ENCODE peak calls at places on chromosome 9, in seven cellular contexts. G is NCI-H460, W is NCI-H2081, O is Right ventricle myocardium inferior, H is GM04504, S is coronary artery, F is HS-5. K is an unnamed sample.

GRCh38 chr9:84357235-84357634 is 16.7 kb upstream of the SLC28A3 start:
- DNase-seq in G (no peak), W (no peak), O (no peak), H (no peak), S (no peak), F (no peak), K (no peak)

GRCh38 chr9:122376791-122377190 is 6.0 kb downstream of the PTGS1 start:
- DNase-seq in G (no peak), W (no peak), O (no peak), H (no peak), S (no peak), F (no peak), K (no peak)

GRCh38 chr9:16180546-16180945 is 627.7 kb downstream of the CCDC171 start:
- DNase-seq in G (no peak), W (no peak), O (no peak), H (no peak), S (no peak), F (no peak), K (no peak)

GRCh38 chr9:100296407-100296806 is 56.3 kb downstream of the TEX10 start:
- DNase-seq in G (no peak), W (no peak), O (no peak), H (no peak), S (no peak), F (no peak), K (no peak)

GRCh38 chr9:16262467-16263261 is 607.8 kb downstream of the BNC2 start:
- DNase-seq in G (no peak), W (peak; percentile 18), O (no peak), H (no peak), S (no peak), F (no peak), K (no peak)

GRCh38 chr9:79581388-79581787 is 9.6 kb downstream of the TLE4 start:
- DNase-seq in G (no peak), W (no peak), O (no peak), H (no peak), S (no peak), F (no peak), K (no peak)

GRCh38 chr9:93945400-93946337 is 9.5 kb downstream of the BARX1 start:
- DNase-seq in G (no peak), W (no peak), O (no peak), H (no peak), S (no peak), F (no peak), K (no peak)

GRCh38 chr9:112887377-112887776 is 3.3 kb downstream of the SLC46A2 start:
- DNase-seq in G (no peak), W (no peak), O (no peak), H (no peak), S (peak; percentile 22), F (no peak), K (no peak)

GRCh38 chr9:35847786-35848185 is 18.8 kb downstream of the TMEM8B start:
- DNase-seq in G (no peak), W (no peak), O (no peak), H (no peak), S (no peak), F (no peak), K (no peak)

GRCh38 chr9:136943291-136944093 is 1.0 kb downstream of the FBXW5 start:
- DNase-seq in G (no peak), W (no peak), O (no peak), H (no peak), S (no peak), F (no peak), K (no peak)

GRCh38 chr9:76453785-76454184 is 5.2 kb upstream of the GCNT1 start:
- DNase-seq in G (no peak), W (no peak), O (no peak), H (no peak), S (no peak), F (no peak), K (no peak)

GRCh38 chr9:134899818-134900325 is 17.8 kb downstream of the FCN1 start:
- DNase-seq in G (no peak), W (no peak), O (no peak), H (no peak), S (no peak), F (no peak), K (no peak)

GRCh38 chr9:93670208-93671029 is 94.0 kb downstream of the PHF2 start:
- DNase-seq in G (peak; percentile 16), W (no peak), O (peak; percentile 55), H (no peak), S (peak; percentile 65), F (no peak), K (no peak)

GRCh38 chr9:83061036-83061435 is 1.9 kb downstream of the RASEF start:
- DNase-seq in G (no peak), W (no peak), O (no peak), H (no peak), S (no peak), F (no peak), K (no peak)

GRCh38 chr9:87148391-87149237 is 201.3 kb upstream of the GAS1 start:
- DNase-seq in G (no peak), W (peak; percentile 2), O (peak; percentile 92), H (peak; percentile 47), S (peak; percentile 89), F (peak; percentile 29), K (no peak)

GRCh38 chr9:93625000-93625399 is 48.6 kb downstream of the PHF2 start:
- DNase-seq in G (no peak), W (no peak), O (no peak), H (no peak), S (no peak), F (no peak), K (no peak)

GRCh38 chr9:115884846-115885245 is 268.7 kb upstream of the PAPPA start:
- DNase-seq in G (no peak), W (no peak), O (no peak), H (no peak), S (no peak), F (no peak), K (no peak)

GRCh38 chr9:113307401-113307975 is 4.3 kb upstream of the RNF183 start:
- DNase-seq in G (no peak), W (no peak), O (no peak), H (no peak), S (no peak), F (no peak), K (no peak)

K was measured in AG04449.